ENCODE peak calls at places on chromosomes 4 and X, in five cellular contexts. D is GM03348; Q is stimulated activated CD4-positive, alpha-beta T cell treated with anti-CD3 and anti-CD28 coated beads, Interleukin-2, amount 100 ng/mL, for 24 hours; F is AG04450; M is CD8-positive, alpha-beta T cell. C is an unnamed sample.

GRCh38 chr4:13647012-13647411 is 19.5 kb upstream of the BOD1L1 start:
- DNase-seq in M (no peak), D (no peak), Q (no peak), F (no peak), C (peak)

GRCh38 chrX:37785569-37785968 is 5.7 kb downstream of the CYBB start:
- DNase-seq in Q (no peak), M (no peak), F (no peak), D (no peak), C (no peak)

GRCh38 chrX:85698921-85699320 is 319.5 kb upstream of the POF1B start:
- DNase-seq in D (no peak), M (no peak), Q (no peak), F (no peak), C (no peak)

GRCh38 chrX:15761564-15762191 is 23.6 kb downstream of the CA5B start:
- DNase-seq in M (no peak), F (no peak), Q (peak), D (peak), C (peak)

GRCh38 chr4:153223935-153224334 is 19.7 kb downstream of the TRIM2 start:
- DNase-seq in M (no peak), F (no peak), Q (no peak), D (peak), C (no peak)

GRCh38 chr4:56158483-56158882 is 209.7 kb downstream of the CEP135 start:
- DNase-seq in D (no peak), Q (peak), F (no peak), M (no peak), C (no peak)

GRCh38 chrX:9327747-9328145 is 137.1 kb upstream of the TBL1X start:
- DNase-seq in D (no peak), M (no peak), Q (no peak), F (no peak), C (no peak)

GRCh38 chrX:69268637-69269036 is 103.4 kb upstream of the PJA1 start:
- DNase-seq in D (no peak), F (no peak), M (no peak), Q (no peak), C (no peak)

GRCh38 chrX:17535229-17535628 is 160.2 kb downstream of the NHS start:
- DNase-seq in D (no peak), M (no peak), Q (peak), F (no peak), C (peak)

GRCh38 chrX:108199691-108200090 is 108.1 kb downstream of the ATG4A start:
- DNase-seq in Q (peak), M (no peak), F (no peak), D (peak), C (peak)

C was measured in H7.